ENCODE peak calls at places on chromosomes 12 and 14, in eight cellular contexts. One of them, this sample, is unnamed.

GRCh38 chr12:116667752-116668151 is 70.1 kb downstream of the SPRING1 start:
- DNase-seq in A549: no peak
- DNase-seq in GM12878: no peak
- DNase-seq in HCT116: no peak
- DNase-seq in HepG2: no peak
- DNase-seq in H1: no peak
- DNase-seq in K562: no peak
- DNase-seq in SK-N-SH: no peak
- DNase-seq in this sample: no peak

GRCh38 chr14:68780358-68781160 is 12.3 kb downstream of the ZFP36L1 start:
- DNase-seq in A549: no peak
- DNase-seq in GM12878: no peak
- DNase-seq in HCT116: no peak
- DNase-seq in HepG2: no peak
- DNase-seq in H1: no peak
- DNase-seq in K562: peak; percentile 71
- DNase-seq in SK-N-SH: no peak
- DNase-seq in this sample: peak; percentile 57

GRCh38 chr14:105851716-105852377 is 325.5 kb downstream of the TMEM121 start:
- DNase-seq in A549: no peak
- DNase-seq in GM12878: no peak
- DNase-seq in HCT116: no peak
- DNase-seq in HepG2: no peak
- DNase-seq in H1: no peak
- DNase-seq in K562: no peak
- DNase-seq in SK-N-SH: peak; percentile 26
- DNase-seq in this sample: no peak

GRCh38 chr14:21168055-21168454 is 12.2 kb upstream of the OR5AU1 start:
- DNase-seq in A549: no peak
- DNase-seq in GM12878: no peak
- DNase-seq in HCT116: no peak
- DNase-seq in HepG2: no peak
- DNase-seq in H1: no peak
- DNase-seq in K562: no peak
- DNase-seq in SK-N-SH: no peak
- DNase-seq in this sample: no peak

GRCh38 chr12:704516-705242 is 41.4 kb upstream of the NINJ2 start:
- DNase-seq in A549: no peak
- DNase-seq in GM12878: no peak
- DNase-seq in HCT116: no peak
- DNase-seq in HepG2: no peak
- DNase-seq in H1: no peak
- DNase-seq in K562: no peak
- DNase-seq in SK-N-SH: no peak
- DNase-seq in this sample: no peak

GRCh38 chr14:92513204-92513965 is at the start of gene RIN3:
- DNase-seq in A549: peak; percentile 46
- DNase-seq in GM12878: no peak
- DNase-seq in HCT116: no peak
- DNase-seq in HepG2: peak; percentile 38
- DNase-seq in H1: peak; percentile 72
- DNase-seq in K562: no peak
- DNase-seq in SK-N-SH: peak; percentile 47
- DNase-seq in this sample: peak; percentile 48

GRCh38 chr12:25585021-25585523 is 32.0 kb upstream of the LMNTD1 start:
- DNase-seq in A549: no peak
- DNase-seq in GM12878: no peak
- DNase-seq in HCT116: no peak
- DNase-seq in HepG2: no peak
- DNase-seq in H1: no peak
- DNase-seq in K562: no peak
- DNase-seq in SK-N-SH: no peak
- DNase-seq in this sample: peak; percentile 45

GRCh38 chr12:68259318-68259940 is 6.0 kb upstream of the IL22 start:
- DNase-seq in A549: no peak
- DNase-seq in GM12878: peak; percentile 24
- DNase-seq in HCT116: no peak
- DNase-seq in HepG2: no peak
- DNase-seq in H1: no peak
- DNase-seq in K562: no peak
- DNase-seq in SK-N-SH: no peak
- DNase-seq in this sample: peak; percentile 19

GRCh38 chr12:47818701-47819543 is 781 bp downstream of the HDAC7 start:
- DNase-seq in A549: peak; percentile 51
- DNase-seq in GM12878: no peak
- DNase-seq in HCT116: no peak
- DNase-seq in HepG2: peak; percentile 50
- DNase-seq in H1: peak; percentile 84
- DNase-seq in K562: peak; percentile 77
- DNase-seq in SK-N-SH: peak; percentile 88
- DNase-seq in this sample: peak; percentile 23

GRCh38 chr12:26704684-26705475 is 128.1 kb downstream of the ITPR2 start:
- DNase-seq in A549: no peak
- DNase-seq in GM12878: no peak
- DNase-seq in HCT116: no peak
- DNase-seq in HepG2: peak; percentile 20
- DNase-seq in H1: no peak
- DNase-seq in K562: no peak
- DNase-seq in SK-N-SH: no peak
- DNase-seq in this sample: peak; percentile 82

GRCh38 chr12:6420364-6420763 is 24.4 kb upstream of the CD27 start:
- DNase-seq in A549: no peak
- DNase-seq in GM12878: no peak
- DNase-seq in HCT116: no peak
- DNase-seq in HepG2: no peak
- DNase-seq in H1: no peak
- DNase-seq in K562: no peak
- DNase-seq in SK-N-SH: no peak
- DNase-seq in this sample: no peak

GRCh38 chr14:91228112-91229004 is 16.1 kb downstream of the GPR68 start:
- DNase-seq in A549: no peak
- DNase-seq in GM12878: peak; percentile 86
- DNase-seq in HCT116: no peak
- DNase-seq in HepG2: no peak
- DNase-seq in H1: peak; percentile 70
- DNase-seq in K562: peak; percentile 48
- DNase-seq in SK-N-SH: no peak
- DNase-seq in this sample: peak; percentile 75

DNA sequence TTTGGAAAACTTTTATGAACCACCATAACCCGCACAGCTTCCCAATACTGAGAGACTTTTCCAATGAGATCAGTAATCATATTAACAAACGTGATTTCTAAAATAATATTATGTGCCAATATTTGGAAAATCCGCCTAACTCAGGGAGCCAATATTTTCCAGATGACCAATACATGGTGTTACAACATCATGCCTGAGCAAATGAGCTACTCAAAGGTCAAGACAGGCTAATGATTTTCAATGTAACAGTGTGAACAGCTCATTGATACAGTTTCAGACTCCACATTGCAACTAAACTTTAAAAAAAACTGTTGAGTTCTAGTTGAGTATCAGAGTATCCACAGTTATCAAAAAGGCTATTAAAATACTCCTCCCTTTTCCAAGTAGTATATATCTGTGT is 46.8 kb downstream of the RNF34 start:
- DNase-seq in A549: no peak
- DNase-seq in GM12878: no peak
- DNase-seq in HCT116: no peak
- DNase-seq in HepG2: no peak
- DNase-seq in H1: no peak
- DNase-seq in K562: no peak
- DNase-seq in SK-N-SH: no peak
- DNase-seq in this sample: no peak
- H3K4me1 ChIP-seq in A549: peaks cover 4% of the 10 kb centered on the region
- H3K4me1 ChIP-seq in GM12878: peaks cover under 1% of the 10 kb centered on the region
- H3K4me1 ChIP-seq in HCT116: no peaks in the 10 kb centered on the region
- H3K4me1 ChIP-seq in HepG2: peaks cover 11% of the 10 kb centered on the region
- H3K4me1 ChIP-seq in H1: no peaks in the 10 kb centered on the region
- H3K4me1 ChIP-seq in K562: peaks cover 21% of the 10 kb centered on the region
- H3K4me1 ChIP-seq in SK-N-SH: peaks cover 5% of the 10 kb centered on the region
- H3K4me1 ChIP-seq in this sample: no peaks in the 10 kb centered on the region

GRCh38 chr12:88597361-88597760 is 17.1 kb upstream of the KITLG start:
- DNase-seq in A549: no peak
- DNase-seq in GM12878: no peak
- DNase-seq in HCT116: no peak
- DNase-seq in HepG2: no peak
- DNase-seq in H1: no peak
- DNase-seq in K562: no peak
- DNase-seq in SK-N-SH: no peak
- DNase-seq in this sample: no peak

GRCh38 chr12:88594780-88595179 is 14.5 kb upstream of the KITLG start:
- DNase-seq in A549: no peak
- DNase-seq in GM12878: no peak
- DNase-seq in HCT116: no peak
- DNase-seq in HepG2: no peak
- DNase-seq in H1: no peak
- DNase-seq in K562: no peak
- DNase-seq in SK-N-SH: no peak
- DNase-seq in this sample: no peak

GRCh38 chr12:88604646-88605045 is 24.4 kb upstream of the KITLG start:
- DNase-seq in A549: no peak
- DNase-seq in GM12878: no peak
- DNase-seq in HCT116: no peak
- DNase-seq in HepG2: no peak
- DNase-seq in H1: no peak
- DNase-seq in K562: no peak
- DNase-seq in SK-N-SH: no peak
- DNase-seq in this sample: no peak

GRCh38 chr12:88595697-88596096 is 15.4 kb upstream of the KITLG start:
- DNase-seq in A549: no peak
- DNase-seq in GM12878: no peak
- DNase-seq in HCT116: no peak
- DNase-seq in HepG2: no peak
- DNase-seq in H1: no peak
- DNase-seq in K562: no peak
- DNase-seq in SK-N-SH: no peak
- DNase-seq in this sample: no peak

GRCh38 chr12:88600272-88600671 is 20.0 kb upstream of the KITLG start:
- DNase-seq in A549: no peak
- DNase-seq in GM12878: no peak
- DNase-seq in HCT116: no peak
- DNase-seq in HepG2: no peak
- DNase-seq in H1: no peak
- DNase-seq in K562: no peak
- DNase-seq in SK-N-SH: no peak
- DNase-seq in this sample: no peak
- TF ChIP-seq MAX in A549: no peak
- TF ChIP-seq MAX in GM12878: no peak
- TF ChIP-seq MAX in HCT116: no peak
- TF ChIP-seq MAX in HepG2: no peak
- TF ChIP-seq MAX in H1: no peak
- TF ChIP-seq MAX in K562: no peak
- TF ChIP-seq MAX in SK-N-SH: no peak
- TF ChIP-seq MAX in this sample: no peak

GRCh38 chr12:105214141-105214540 is 21.8 kb downstream of the APPL2 start:
- DNase-seq in A549: no peak
- DNase-seq in GM12878: no peak
- DNase-seq in HCT116: no peak
- DNase-seq in HepG2: no peak
- DNase-seq in H1: no peak
- DNase-seq in K562: no peak
- DNase-seq in SK-N-SH: no peak
- DNase-seq in this sample: no peak
- H3K4me1 ChIP-seq in A549: peaks cover 6% of the 10 kb centered on the region
- H3K4me1 ChIP-seq in GM12878: no peaks in the 10 kb centered on the region
- H3K4me1 ChIP-seq in HCT116: peaks cover 7% of the 10 kb centered on the region
- H3K4me1 ChIP-seq in HepG2: peaks cover 14% of the 10 kb centered on the region
- H3K4me1 ChIP-seq in H1: no peaks in the 10 kb centered on the region
- H3K4me1 ChIP-seq in K562: no peaks in the 10 kb centered on the region
- H3K4me1 ChIP-seq in SK-N-SH: peaks cover 3% of the 10 kb centered on the region
- H3K4me1 ChIP-seq in this sample: peaks cover 13% of the 10 kb centered on the region

GRCh38 chr14:52365071-52365470 is 51.0 kb downstream of the PTGER2 start:
- DNase-seq in A549: no peak
- DNase-seq in GM12878: no peak
- DNase-seq in HCT116: no peak
- DNase-seq in HepG2: no peak
- DNase-seq in H1: no peak
- DNase-seq in K562: no peak
- DNase-seq in SK-N-SH: no peak
- DNase-seq in this sample: no peak

GRCh38 chr14:52356025-52356424 is 41.9 kb downstream of the PTGER2 start:
- DNase-seq in A549: no peak
- DNase-seq in GM12878: no peak
- DNase-seq in HCT116: no peak
- DNase-seq in HepG2: no peak
- DNase-seq in H1: no peak
- DNase-seq in K562: no peak
- DNase-seq in SK-N-SH: no peak
- DNase-seq in this sample: no peak

GRCh38 chr14:52363001-52363704 is 49.0 kb downstream of the PTGER2 start:
- DNase-seq in A549: no peak
- DNase-seq in GM12878: no peak
- DNase-seq in HCT116: no peak
- DNase-seq in HepG2: no peak
- DNase-seq in H1: no peak
- DNase-seq in K562: no peak
- DNase-seq in SK-N-SH: no peak
- DNase-seq in this sample: no peak

GRCh38 chr14:52363969-52364368 is 49.9 kb downstream of the PTGER2 start:
- DNase-seq in A549: no peak
- DNase-seq in GM12878: no peak
- DNase-seq in HCT116: no peak
- DNase-seq in HepG2: no peak
- DNase-seq in H1: no peak
- DNase-seq in K562: no peak
- DNase-seq in SK-N-SH: no peak
- DNase-seq in this sample: no peak

GRCh38 chr14:52360831-52361230 is 46.7 kb downstream of the PTGER2 start:
- DNase-seq in A549: no peak
- DNase-seq in GM12878: no peak
- DNase-seq in HCT116: no peak
- DNase-seq in HepG2: no peak
- DNase-seq in H1: no peak
- DNase-seq in K562: no peak
- DNase-seq in SK-N-SH: no peak
- DNase-seq in this sample: no peak
- TF ChIP-seq MAX in A549: no peak
- TF ChIP-seq MAX in GM12878: no peak
- TF ChIP-seq MAX in HCT116: no peak
- TF ChIP-seq MAX in HepG2: no peak
- TF ChIP-seq MAX in H1: no peak
- TF ChIP-seq MAX in K562: no peak
- TF ChIP-seq MAX in SK-N-SH: no peak
- TF ChIP-seq MAX in this sample: no peak

DNA sequence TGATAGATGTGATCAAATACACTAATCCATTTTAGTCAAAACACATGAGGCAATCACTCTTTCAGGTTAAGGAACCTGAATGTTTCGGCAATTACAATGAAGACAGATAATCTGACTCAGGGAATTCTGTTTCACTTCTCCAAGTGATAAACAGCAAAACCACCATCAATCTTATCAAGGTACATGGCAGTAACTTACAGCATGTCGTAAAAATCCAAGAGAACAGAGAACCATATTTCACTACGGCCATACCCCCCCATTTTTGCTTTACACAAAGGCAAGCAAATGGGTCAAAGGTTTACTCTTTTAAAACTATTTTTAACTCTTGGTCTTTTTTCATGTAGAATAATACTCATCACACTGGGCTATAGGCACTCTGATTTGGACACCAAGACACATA is 102.4 kb downstream of the PPM1H start:
- DNase-seq in A549: no peak
- DNase-seq in GM12878: no peak
- DNase-seq in HCT116: no peak
- DNase-seq in HepG2: no peak
- DNase-seq in H1: no peak
- DNase-seq in K562: no peak
- DNase-seq in SK-N-SH: no peak
- DNase-seq in this sample: no peak
- H3K4me1 ChIP-seq in A549: peaks cover 9% of the 10 kb centered on the region
- H3K4me1 ChIP-seq in GM12878: no peaks in the 10 kb centered on the region
- H3K4me1 ChIP-seq in HCT116: peaks cover 11% of the 10 kb centered on the region
- H3K4me1 ChIP-seq in HepG2: no peaks in the 10 kb centered on the region
- H3K4me1 ChIP-seq in H1: no peaks in the 10 kb centered on the region
- H3K4me1 ChIP-seq in K562: no peaks in the 10 kb centered on the region
- H3K4me1 ChIP-seq in SK-N-SH: no peaks in the 10 kb centered on the region
- H3K4me1 ChIP-seq in this sample: no peaks in the 10 kb centered on the region

This sample was measured in endothelial cell of umbilical vein.